ENCODE peak calls at places on chromosomes 6 and 20, in five cellular contexts. One of them, this sample, is unnamed.

GRCh38 chr6:154164397-154164796 is 125.4 kb downstream of the OPRM1 start:
- DNase-seq in K562: no peak
- DNase-seq in IMR-90: peak; percentile 78
- DNase-seq in stomach: no peak
- DNase-seq in A549: no peak
- DNase-seq in this sample: peak; percentile 40

GRCh38 chr6:141953072-141953471 is 179.7 kb upstream of the GJE1 start:
- DNase-seq in K562: no peak
- DNase-seq in IMR-90: no peak
- DNase-seq in stomach: no peak
- DNase-seq in A549: no peak
- DNase-seq in this sample: no peak

GRCh38 chr6:169589699-169590257 is 112.1 kb downstream of the WDR27 start:
- DNase-seq in K562: no peak
- DNase-seq in IMR-90: no peak
- DNase-seq in stomach: no peak
- DNase-seq in A549: no peak
- DNase-seq in this sample: no peak

GRCh38 chr6:63556369-63556768 is 15.9 kb upstream of the LOC128125822 start:
- DNase-seq in K562: no peak
- DNase-seq in IMR-90: no peak
- DNase-seq in stomach: no peak
- DNase-seq in A549: no peak
- DNase-seq in this sample: no peak

GRCh38 chr20:43941476-43942212 is 27.0 kb downstream of the TOX2 start:
- DNase-seq in K562: no peak
- DNase-seq in IMR-90: peak; percentile 39
- DNase-seq in stomach: no peak
- DNase-seq in A549: peak; percentile 82
- DNase-seq in this sample: no peak

GRCh38 chr6:162612613-162613012 is 115.0 kb downstream of the PRKN start:
- DNase-seq in K562: no peak
- DNase-seq in IMR-90: no peak
- DNase-seq in stomach: no peak
- DNase-seq in A549: no peak
- DNase-seq in this sample: no peak

GRCh38 chr6:131290955-131291354 is 155.7 kb downstream of the AKAP7 start:
- DNase-seq in K562: no peak
- DNase-seq in IMR-90: no peak
- DNase-seq in stomach: no peak
- DNase-seq in A549: no peak
- DNase-seq in this sample: no peak

GRCh38 chr20:10708342-10709185 is 34.8 kb upstream of the JAG1 start:
- DNase-seq in K562: no peak
- DNase-seq in IMR-90: peak; percentile 85
- DNase-seq in stomach: no peak
- DNase-seq in A549: peak; percentile 86
- DNase-seq in this sample: no peak

GRCh38 chr20:15930324-15931305 is 642.6 kb downstream of the KIF16B start:
- DNase-seq in K562: no peak
- DNase-seq in IMR-90: peak; percentile 39
- DNase-seq in stomach: no peak
- DNase-seq in A549: peak; percentile 43
- DNase-seq in this sample: peak; percentile 15

GRCh38 chr6:22558288-22558882 is 11.0 kb upstream of the HDGFL1 start:
- DNase-seq in K562: no peak
- DNase-seq in IMR-90: peak; percentile 21
- DNase-seq in stomach: no peak
- DNase-seq in A549: peak; percentile 1
- DNase-seq in this sample: no peak

GRCh38 chr20:62299666-62300236 is 3.0 kb upstream of the ADRM1 start:
- DNase-seq in K562: no peak
- DNase-seq in IMR-90: no peak
- DNase-seq in stomach: no peak
- DNase-seq in A549: no peak
- DNase-seq in this sample: no peak

GRCh38 chr6:11214438-11214837 is 18.0 kb downstream of the NEDD9 start:
- DNase-seq in K562: no peak
- DNase-seq in IMR-90: no peak
- DNase-seq in stomach: no peak
- DNase-seq in A549: peak; percentile 14
- DNase-seq in this sample: peak; percentile 58

GRCh38 chr6:71367763-71368162 is 79.2 kb downstream of the OGFRL1 start:
- DNase-seq in K562: no peak
- DNase-seq in IMR-90: peak; percentile 17
- DNase-seq in stomach: no peak
- DNase-seq in A549: no peak
- DNase-seq in this sample: no peak

GRCh38 chr6:25753079-25753478 is 1.5 kb upstream of the SLC17A4 start:
- DNase-seq in K562: no peak
- DNase-seq in IMR-90: no peak
- DNase-seq in stomach: no peak
- DNase-seq in A549: no peak
- DNase-seq in this sample: no peak

GRCh38 chr6:25756382-25757354 is 2.1 kb downstream of the SLC17A4 start:
- DNase-seq in K562: no peak
- DNase-seq in IMR-90: no peak
- DNase-seq in stomach: no peak
- DNase-seq in A549: no peak
- DNase-seq in this sample: no peak

GRCh38 chr6:25755496-25755895 is 954 bp downstream of the SLC17A4 start:
- DNase-seq in K562: no peak
- DNase-seq in IMR-90: no peak
- DNase-seq in stomach: no peak
- DNase-seq in A549: no peak
- DNase-seq in this sample: no peak

GRCh38 chr6:25754508-25754907 is at the start of gene SLC17A4:
- DNase-seq in K562: no peak
- DNase-seq in IMR-90: no peak
- DNase-seq in stomach: no peak
- DNase-seq in A549: no peak
- DNase-seq in this sample: no peak

DNA sequence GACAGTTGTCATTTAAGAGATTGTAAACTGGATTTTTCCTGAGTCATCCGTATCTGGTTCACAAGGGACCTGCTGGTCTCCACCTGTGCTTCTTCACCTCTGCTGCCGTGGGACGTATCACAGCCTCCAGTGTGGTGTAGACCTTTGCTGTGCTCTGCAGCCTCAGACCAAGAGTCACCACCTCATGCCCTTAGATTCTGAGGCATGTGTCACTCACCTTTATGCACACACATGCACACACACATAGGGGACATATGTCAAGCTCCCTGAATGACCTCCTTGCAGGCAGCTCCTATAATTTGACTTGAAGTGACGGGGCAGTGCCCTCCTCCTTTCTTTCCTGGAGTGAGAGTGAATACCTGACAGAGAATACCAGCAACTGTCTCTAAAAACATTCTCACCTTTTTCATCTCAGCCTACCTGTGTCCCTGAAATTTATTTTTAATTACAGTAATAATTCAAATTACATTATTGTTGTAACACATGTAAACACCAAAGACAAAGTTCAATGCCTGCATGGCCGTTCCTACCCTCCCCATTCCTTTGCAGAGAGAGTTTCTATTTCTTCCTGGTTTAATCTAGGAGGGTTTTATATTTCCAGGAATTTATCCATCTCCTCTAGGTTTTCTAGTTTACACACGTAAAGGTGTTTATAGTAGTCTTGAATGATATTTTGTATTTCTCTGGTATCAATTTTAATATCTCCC is 3.5 kb downstream of the SLC17A4 start:
- DNase-seq in K562: no peak
- DNase-seq in IMR-90: no peak
- DNase-seq in stomach: no peak
- DNase-seq in A549: no peak
- DNase-seq in this sample: no peak
- TF ChIP-seq POLR2A in K562: no peak
- TF ChIP-seq POLR2A in IMR-90: no peak
- TF ChIP-seq POLR2A in stomach: no peak
- TF ChIP-seq POLR2A in A549: no peak
- TF ChIP-seq POLR2A in this sample: no peak

GRCh38 chr6:31733734-31734133 is 2.6 kb downstream of the CLIC1 start:
- DNase-seq in K562: no peak
- DNase-seq in IMR-90: no peak
- DNase-seq in stomach: no peak
- DNase-seq in A549: no peak
- DNase-seq in this sample: no peak
- H3K27ac ChIP-seq in K562: peak overlapping the region; percentile 95
- H3K27ac ChIP-seq in IMR-90: peak overlapping the region; percentile 94
- H3K27ac ChIP-seq in stomach: peak overlapping the region; percentile 95
- H3K27ac ChIP-seq in A549: peak overlapping the region; percentile 94
- H3K27ac ChIP-seq in this sample: peak overlapping the region; percentile 98

GRCh38 chr6:1608976-1609661 is 596 bp upstream of the FOXC1 start:
- DNase-seq in K562: no peak
- DNase-seq in IMR-90: peak; percentile 8
- DNase-seq in stomach: no peak
- DNase-seq in A549: no peak
- DNase-seq in this sample: no peak

GRCh38 chr6:1610497-1611321 is 994 bp downstream of the FOXC1 start:
- DNase-seq in K562: no peak
- DNase-seq in IMR-90: peak; percentile 29
- DNase-seq in stomach: no peak
- DNase-seq in A549: peak; percentile 52
- DNase-seq in this sample: no peak

GRCh38 chr6:1608222-1608975 is 1.3 kb upstream of the FOXC1 start:
- DNase-seq in K562: no peak
- DNase-seq in IMR-90: no peak
- DNase-seq in stomach: no peak
- DNase-seq in A549: no peak
- DNase-seq in this sample: no peak

GRCh38 chr6:1611322-1611571 is 1.5 kb downstream of the FOXC1 start:
- DNase-seq in K562: no peak
- DNase-seq in IMR-90: peak; percentile 50
- DNase-seq in stomach: no peak
- DNase-seq in A549: peak; percentile 40
- DNase-seq in this sample: no peak

GRCh38 chr6:1609662-1610496 is at the start of gene FOXC1:
- DNase-seq in K562: no peak
- DNase-seq in IMR-90: peak; percentile 94
- DNase-seq in stomach: peak; percentile 85
- DNase-seq in A549: peak; percentile 86
- DNase-seq in this sample: peak; percentile 76
- H3K4me1 ChIP-seq in K562: no peaks in the 10 kb centered on the region
- H3K4me1 ChIP-seq in IMR-90: peaks cover 2% of the 10 kb centered on the region
- H3K4me1 ChIP-seq in stomach: peaks cover 81% of the 10 kb centered on the region
- H3K4me1 ChIP-seq in A549: peaks cover 13% of the 10 kb centered on the region
- H3K4me1 ChIP-seq in this sample: peaks cover 3% of the 10 kb centered on the region

GRCh38 chr6:166567107-166567506 is 19.4 kb downstream of the RAMACL start:
- DNase-seq in K562: no peak
- DNase-seq in IMR-90: peak; percentile 99
- DNase-seq in stomach: no peak
- DNase-seq in A549: no peak
- DNase-seq in this sample: no peak

GRCh38 chr6:166565084-166565651 is 21.3 kb downstream of the RAMACL start:
- DNase-seq in K562: no peak
- DNase-seq in IMR-90: no peak
- DNase-seq in stomach: no peak
- DNase-seq in A549: no peak
- DNase-seq in this sample: no peak

GRCh38 chr6:166569206-166569605 is 17.3 kb downstream of the RAMACL start:
- DNase-seq in K562: no peak
- DNase-seq in IMR-90: no peak
- DNase-seq in stomach: no peak
- DNase-seq in A549: no peak
- DNase-seq in this sample: no peak

GRCh38 chr6:166566026-166567011 is 20.2 kb downstream of the RAMACL start:
- DNase-seq in K562: no peak
- DNase-seq in IMR-90: no peak
- DNase-seq in stomach: no peak
- DNase-seq in A549: no peak
- DNase-seq in this sample: no peak

GRCh38 chr6:166567813-166568212 is 18.7 kb downstream of the RAMACL start:
- DNase-seq in K562: no peak
- DNase-seq in IMR-90: no peak
- DNase-seq in stomach: no peak
- DNase-seq in A549: no peak
- DNase-seq in this sample: no peak
- TF ChIP-seq POLR2A in K562: no peak
- TF ChIP-seq POLR2A in IMR-90: no peak
- TF ChIP-seq POLR2A in stomach: no peak
- TF ChIP-seq POLR2A in A549: no peak
- TF ChIP-seq POLR2A in this sample: no peak

GRCh38 chr6:30937265-30937664 is 3.5 kb upstream of the MUCL3 start:
- DNase-seq in K562: no peak
- DNase-seq in IMR-90: no peak
- DNase-seq in stomach: no peak
- DNase-seq in A549: no peak
- DNase-seq in this sample: no peak

GRCh38 chr6:30931959-30932645 is at the start of gene SFTA2:
- DNase-seq in K562: no peak
- DNase-seq in IMR-90: no peak
- DNase-seq in stomach: no peak
- DNase-seq in A549: no peak
- DNase-seq in this sample: no peak

GRCh38 chr6:30932665-30933365 is 845 bp upstream of the SFTA2 start:
- DNase-seq in K562: no peak
- DNase-seq in IMR-90: no peak
- DNase-seq in stomach: no peak
- DNase-seq in A549: no peak
- DNase-seq in this sample: no peak

GRCh38 chr6:30938730-30939129 is 2.0 kb upstream of the MUCL3 start:
- DNase-seq in K562: no peak
- DNase-seq in IMR-90: no peak
- DNase-seq in stomach: no peak
- DNase-seq in A549: no peak
- DNase-seq in this sample: no peak

GRCh38 chr6:30935018-30935417 is 3.0 kb upstream of the SFTA2 start:
- DNase-seq in K562: peak; percentile 61
- DNase-seq in IMR-90: no peak
- DNase-seq in stomach: no peak
- DNase-seq in A549: no peak
- DNase-seq in this sample: no peak
- H3K27ac ChIP-seq in K562: no peak overlapping the region
- H3K27ac ChIP-seq in IMR-90: no peak overlapping the region
- H3K27ac ChIP-seq in stomach: no peak overlapping the region
- H3K27ac ChIP-seq in A549: no peak overlapping the region
- H3K27ac ChIP-seq in this sample: no peak overlapping the region

DNA sequence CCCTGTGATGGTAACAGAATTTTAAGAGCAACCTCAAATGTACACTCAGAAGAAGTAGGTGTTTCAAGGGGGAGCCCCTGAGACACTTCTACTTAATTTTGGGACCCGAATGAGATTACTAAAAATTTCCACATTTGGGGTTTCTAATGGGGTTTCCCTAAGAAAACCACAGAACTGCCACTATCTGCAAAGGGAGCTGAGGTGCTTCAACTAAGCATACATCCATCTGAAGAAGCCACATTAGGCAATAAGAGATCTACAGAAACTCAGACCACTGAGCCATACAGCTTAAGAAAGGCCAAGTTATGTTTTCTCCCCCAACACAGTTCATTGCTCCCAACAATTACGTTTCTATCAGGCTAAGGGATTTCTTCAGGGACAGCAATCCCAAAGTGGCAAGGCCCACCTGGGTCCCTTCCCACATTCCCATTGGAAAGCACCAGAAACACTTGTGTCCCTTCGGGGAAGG is 5.2 kb downstream of the BCL2L1 start:
- DNase-seq in K562: no peak
- DNase-seq in IMR-90: no peak
- DNase-seq in stomach: no peak
- DNase-seq in A549: no peak
- DNase-seq in this sample: no peak
- H3K4me1 ChIP-seq in K562: peaks cover 51% of the 10 kb centered on the region
- H3K4me1 ChIP-seq in IMR-90: peaks cover 37% of the 10 kb centered on the region
- H3K4me1 ChIP-seq in stomach: peaks cover 97% of the 10 kb centered on the region
- H3K4me1 ChIP-seq in A549: peaks cover 69% of the 10 kb centered on the region
- H3K4me1 ChIP-seq in this sample: peaks cover 16% of the 10 kb centered on the region

GRCh38 chr20:58418949-58419748 is 30.1 kb downstream of the VAPB start:
- DNase-seq in K562: no peak
- DNase-seq in IMR-90: no peak
- DNase-seq in stomach: no peak
- DNase-seq in A549: no peak
- DNase-seq in this sample: no peak
- TF ChIP-seq POLR2A in K562: no peak
- TF ChIP-seq POLR2A in IMR-90: no peak
- TF ChIP-seq POLR2A in stomach: no peak
- TF ChIP-seq POLR2A in A549: no peak
- TF ChIP-seq POLR2A in this sample: no peak